ENCODE peak calls at places on chromosomes 3 and 15, in eight cellular contexts. E, F, I, S, B, A, Z and O are unnamed samples.

GRCh38 chr15:80957556-80957955 is 32.1 kb downstream of the MESD start:
- DNase-seq in S (no peak), E (no peak), I (no peak), Z (no peak), B (no peak), A (no peak), F (no peak), O (no peak)

GRCh38 chr3:80612366-80612765 is 844.6 kb upstream of the ROBO1 start:
- DNase-seq in Z (no peak), I (no peak), E (no peak), S (no peak), B (no peak), F (no peak), A (no peak), O (no peak)

GRCh38 chr15:25171111-25171811 is 216.5 kb downstream of the SNRPN start:
- DNase-seq in I (no peak), B (no peak), A (no peak), S (no peak), E (no peak), Z (peak), F (peak), O (no peak)

GRCh38 chr3:194322701-194323174 is 28.4 kb downstream of the CPN2 start:
- DNase-seq in I (no peak), B (peak), Z (peak), F (no peak), E (no peak), A (peak), S (no peak), O (no peak)

GRCh38 chr3:170560717-170561382 is 25.0 kb downstream of the SLC7A14 start:
- DNase-seq in F (no peak), I (no peak), A (no peak), E (no peak), Z (no peak), S (no peak), B (no peak), O (no peak)

GRCh38 chr15:55741592-55742497 is 1.1 kb downstream of the PRTG start:
- DNase-seq in I (no peak), B (peak), S (peak), A (no peak), F (no peak), Z (no peak), E (peak), O (no peak)

GRCh38 chr3:14570089-14570488 is 29.9 kb upstream of the GRIP2 start:
- DNase-seq in Z (no peak), S (no peak), I (no peak), A (no peak), B (no peak), F (no peak), E (no peak), O (no peak)

GRCh38 chr3:188185717-188186236 is 31.8 kb downstream of the LPP start:
- DNase-seq in A (no peak), S (peak), B (peak), E (no peak), I (no peak), F (no peak), Z (no peak), O (no peak)

GRCh38 chr3:29453278-29453961 is 172.5 kb downstream of the RBMS3 start:
- DNase-seq in I (no peak), Z (peak), S (no peak), B (no peak), F (no peak), A (peak), E (no peak), O (no peak)

GRCh38 chr3:61650719-61651118 is 89.3 kb downstream of the PTPRG start:
- DNase-seq in I (no peak), Z (no peak), A (no peak), S (no peak), B (no peak), F (no peak), E (no peak), O (no peak)

GRCh38 chr3:48267782-48268181 is 26.9 kb downstream of the ZNF589 start:
- DNase-seq in Z (no peak), S (no peak), A (no peak), F (peak), I (no peak), B (no peak), E (peak), O (no peak)

GRCh38 chr3:136990826-136991225 is 33.0 kb downstream of the IL20RB start:
- DNase-seq in B (no peak), Z (no peak), S (no peak), E (no peak), I (no peak), F (no peak), A (no peak), O (no peak)

GRCh38 chr15:91561371-91562100 is 292.0 kb upstream of the SLCO3A1 start:
- DNase-seq in F (no peak), Z (no peak), A (peak), I (peak), E (no peak), B (peak), S (peak), O (no peak)

GRCh38 chr3:124467980-124468902 is 262.0 kb upstream of the UMPS start:
- DNase-seq in E (peak), S (peak), A (peak), I (no peak), F (peak), B (peak), Z (peak), O (no peak)

GRCh38 chr3:170021083-170021482 is 16.7 kb upstream of the GPR160 start:
- DNase-seq in F (no peak), A (no peak), E (no peak), I (no peak), Z (no peak), B (no peak), S (no peak), O (no peak)

GRCh38 chr3:22594990-22595389 is 608.1 kb upstream of the UBE2E2 start:
- DNase-seq in S (no peak), E (no peak), Z (no peak), B (no peak), I (no peak), A (no peak), F (no peak), O (no peak)

GRCh38 chr3:159764211-159765024 is 224.2 kb upstream of the IL12A start:
- DNase-seq in F (peak), E (no peak), B (peak), S (peak), Z (peak), A (peak), I (peak), O (no peak)

GRCh38 chr3:30693470-30694120 is 87.2 kb downstream of the TGFBR2 start:
- DNase-seq in A (peak), Z (no peak), S (peak), B (peak), F (no peak), E (peak), I (peak), O (no peak)

GRCh38 chr15:33810806-33811205 is 157.5 kb upstream of the CHRM5 start:
- DNase-seq in S (no peak), I (no peak), E (no peak), A (no peak), B (no peak), F (no peak), Z (no peak), O (no peak)

GRCh38 chr15:51768018-51768417 is 16.6 kb downstream of the TMOD2 start:
- DNase-seq in A (no peak), S (no peak), E (no peak), B (no peak), F (no peak), Z (no peak), I (no peak), O (no peak)

GRCh38 chr3:128710816-128711433 is 15.1 kb upstream of the RAB7A start:
- DNase-seq in Z (no peak), E (no peak), A (no peak), S (no peak), I (no peak), B (no peak), F (no peak), O (no peak)

GRCh38 chr3:177744873-177745646 is 547.8 kb upstream of the TBL1XR1 start:
- DNase-seq in B (peak), E (no peak), S (no peak), A (peak), I (no peak), Z (no peak), F (no peak), O (no peak)

GRCh38 chr3:131402391-131403039 is 20.9 kb downstream of the NUDT16 start:
- DNase-seq in F (no peak), A (peak), S (no peak), E (peak), I (no peak), B (peak), Z (no peak), O (no peak)

GRCh38 chr3:97825101-97825500 is 3.3 kb downstream of the CRYBG3 start:
- DNase-seq in A (peak), F (no peak), I (no peak), E (no peak), B (no peak), Z (no peak), S (no peak), O (no peak)

GRCh38 chr3:30648670-30649357 is 42.4 kb downstream of the TGFBR2 start:
- DNase-seq in F (no peak), S (no peak), B (no peak), I (no peak), Z (peak), A (no peak), E (no peak), O (no peak)

GRCh38 chr3:195794708-195795107 is 17.0 kb downstream of the MUC4 start:
- DNase-seq in I (no peak), E (no peak), F (peak), B (no peak), S (peak), A (no peak), Z (no peak), O (no peak)

GRCh38 chr3:105979961-105980360 is 111.1 kb upstream of the CBLB start:
- DNase-seq in A (peak), Z (no peak), S (no peak), F (no peak), I (no peak), E (no peak), B (no peak), O (no peak)

GRCh38 chr15:77419050-77419835 is 661 bp downstream of the PEAK1 start:
- DNase-seq in E (no peak), A (peak), F (peak), I (no peak), B (peak), Z (peak), S (peak), O (no peak)

GRCh38 chr15:78804391-78804792 is 6.9 kb downstream of the ADAMTS7 start:
- DNase-seq in A (no peak), S (peak), F (no peak), I (no peak), E (no peak), B (no peak), Z (no peak), O (no peak)

GRCh38 chr3:51955893-51956770 is 951 bp downstream of the GPR62 start:
- DNase-seq in Z (no peak), S (peak), A (peak), I (no peak), B (peak), E (peak), F (no peak), O (no peak)

GRCh38 chr3:74048686-74049085 is 423.9 kb upstream of the PDZRN3 start:
- DNase-seq in B (no peak), F (no peak), S (no peak), Z (no peak), I (no peak), A (no peak), E (peak), O (no peak)

DNA sequence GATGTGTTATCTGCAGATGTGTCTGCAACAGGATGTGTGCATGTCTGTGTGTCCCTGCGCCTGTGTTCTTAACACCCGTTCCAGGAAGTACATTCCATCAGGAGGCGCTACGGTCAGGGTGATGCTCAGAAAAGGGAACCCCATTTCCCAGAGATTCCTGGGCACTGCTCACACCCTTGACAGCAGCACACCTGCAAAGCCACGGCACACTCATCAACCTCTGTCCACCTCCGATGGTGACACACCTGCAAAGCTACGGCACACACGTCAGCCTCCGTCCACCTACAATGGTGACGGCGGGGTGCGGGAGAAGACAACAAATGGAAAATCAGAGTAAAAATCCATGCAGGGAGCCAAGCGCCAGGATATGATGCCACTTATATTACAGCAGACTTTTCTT is 55.4 kb downstream of the NIPA2 start:
- DNase-seq in E (no peak), S (no peak), I (no peak), B (no peak), Z (no peak), F (no peak), A (no peak), O (no peak)
- TF ChIP-seq CTCF in E (no peak), S (no peak), I (no peak), B (no peak), Z (no peak), F (no peak), A (no peak), O (no peak)

GRCh38 chr3:69791919-69792399 is 52.7 kb downstream of the MITF start:
- DNase-seq in F (no peak), Z (no peak), I (no peak), S (no peak), A (peak), E (peak), B (peak), O (no peak)
- TF ChIP-seq CTCF in F (no peak), Z (peak), I (peak), S (peak), A (peak), E (peak), B (peak), O (no peak)

GRCh38 chr15:40104296-40104864 is 4.3 kb downstream of the BMF start:
- DNase-seq in E (no peak), Z (no peak), B (no peak), A (no peak), I (no peak), S (no peak), F (peak), O (no peak)

GRCh38 chr15:40108061-40108854 is 421 bp downstream of the BMF start:
- DNase-seq in Z (peak), A (peak), F (peak), B (peak), E (peak), I (no peak), S (peak), O (peak)

GRCh38 chr15:40105517-40106202 is 3.0 kb downstream of the BMF start:
- DNase-seq in B (no peak), Z (no peak), A (no peak), S (no peak), E (no peak), F (peak), I (no peak), O (no peak)

GRCh38 chr15:40104865-40105516 is 3.7 kb downstream of the BMF start:
- DNase-seq in S (peak), E (peak), Z (peak), F (peak), B (peak), A (peak), I (no peak), O (peak)

DNA sequence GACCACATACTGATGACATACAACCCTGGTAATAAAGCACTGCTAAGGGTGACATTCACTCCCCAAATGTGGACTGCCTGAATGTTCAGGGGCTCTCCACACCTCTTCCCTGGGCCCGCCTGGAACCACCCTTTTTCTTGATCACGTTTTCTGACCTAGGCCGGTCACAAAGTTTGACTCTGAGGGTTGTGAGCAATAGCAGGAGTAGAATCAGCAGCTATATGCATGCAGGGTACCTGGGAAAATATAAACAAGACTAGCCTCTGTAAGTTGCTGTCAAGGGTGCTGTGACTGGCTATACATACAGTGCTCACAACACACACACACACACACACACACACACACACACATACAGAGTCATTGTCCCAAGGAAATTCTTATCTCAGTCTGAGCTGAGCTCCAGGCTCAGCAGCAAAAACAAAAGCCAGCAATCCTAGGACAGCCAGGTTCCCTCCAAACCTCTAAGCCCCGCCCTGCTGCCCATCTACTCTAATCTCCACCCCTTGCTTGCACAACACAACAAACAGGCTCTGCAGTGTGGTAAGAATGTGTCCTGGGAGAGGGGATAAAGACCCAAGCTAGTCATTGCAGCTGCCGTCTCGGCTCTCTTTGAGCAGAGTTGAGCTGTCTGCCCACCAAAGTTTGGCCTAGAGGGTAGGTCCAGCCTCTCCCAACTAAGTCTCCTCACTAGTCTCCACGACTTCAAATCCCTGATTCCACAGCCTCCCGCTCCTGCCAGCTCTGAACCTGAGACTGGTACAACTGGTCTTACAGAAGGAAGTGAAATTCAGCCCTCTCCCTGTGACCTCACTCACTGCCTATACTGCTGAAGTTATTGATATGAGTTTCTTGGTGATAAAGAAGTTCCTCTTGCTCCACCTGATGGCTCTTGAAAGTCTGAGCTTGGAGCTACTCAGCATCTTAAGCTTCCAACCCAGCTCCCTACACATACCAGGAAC is 2.2 kb downstream of the BMF start:
- DNase-seq in E (no peak), Z (peak), F (peak), S (peak), A (peak), I (no peak), B (peak), O (peak)
- TF ChIP-seq CTCF in E (no peak), Z (no peak), F (no peak), S (no peak), A (no peak), I (no peak), B (no peak), O (no peak)

DNA sequence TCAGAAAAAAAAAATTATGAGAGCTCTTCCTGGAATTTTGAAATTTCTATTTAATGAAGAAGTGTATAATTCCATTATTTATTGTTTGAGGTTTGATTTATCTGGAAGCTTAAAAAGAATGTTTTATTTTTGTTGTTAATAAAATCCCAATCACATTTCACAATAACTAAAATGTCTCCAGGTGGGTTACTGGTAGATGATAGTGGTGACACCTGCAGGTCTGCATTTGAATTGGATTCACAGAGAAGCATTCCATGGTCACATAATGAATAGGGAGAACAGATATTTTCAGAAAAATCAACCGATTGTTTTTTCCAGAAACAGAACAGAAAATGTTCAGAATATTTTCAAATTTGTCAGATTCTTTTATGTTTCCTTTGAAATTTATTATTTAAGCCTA is 48.3 kb downstream of the ASB7 start:
- DNase-seq in B (no peak), I (no peak), E (no peak), F (no peak), S (no peak), Z (no peak), A (no peak), O (no peak)
- TF ChIP-seq CTCF in B (peak), I (no peak), E (no peak), F (no peak), S (peak), Z (peak), A (no peak), O (no peak)

DNA sequence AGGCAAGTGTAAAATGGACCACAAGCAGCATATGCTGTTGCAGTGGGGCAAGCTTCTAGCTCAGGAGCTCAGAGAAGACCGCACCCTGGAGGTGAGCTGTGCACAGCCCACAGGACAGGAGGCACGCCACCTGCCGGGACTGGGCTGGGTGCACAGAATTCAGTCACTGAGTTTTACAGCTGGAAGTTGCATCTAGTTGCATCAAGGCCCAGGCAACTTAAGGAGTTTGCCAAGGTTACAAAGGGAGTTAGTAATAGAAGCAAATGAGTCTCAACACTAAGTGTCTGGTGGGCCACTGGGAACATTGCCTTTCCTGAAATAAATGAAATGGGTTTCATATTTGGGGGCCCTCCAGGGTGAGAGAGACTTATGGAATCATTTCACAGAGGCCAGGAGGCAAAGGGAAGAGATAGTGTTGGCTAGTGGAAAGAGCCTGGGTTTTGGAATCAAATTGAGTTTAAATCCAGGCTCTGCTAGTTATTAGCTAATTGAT is 36.0 kb upstream of the TIMP4 start:
- DNase-seq in E (no peak), F (peak), A (peak), Z (no peak), B (no peak), I (no peak), S (no peak), O (no peak)
- TF ChIP-seq CTCF in E (no peak), F (no peak), A (no peak), Z (no peak), B (no peak), I (no peak), S (peak), O (no peak)

GRCh38 chr3:126939347-126939735 is 43.6 kb upstream of the PLXNA1 start:
- DNase-seq in E (peak), A (peak), F (no peak), I (no peak), B (no peak), S (peak), Z (no peak), O (no peak)
- TF ChIP-seq CTCF in E (peak), A (peak), F (no peak), I (no peak), B (no peak), S (peak), Z (no peak), O (no peak)

DNA sequence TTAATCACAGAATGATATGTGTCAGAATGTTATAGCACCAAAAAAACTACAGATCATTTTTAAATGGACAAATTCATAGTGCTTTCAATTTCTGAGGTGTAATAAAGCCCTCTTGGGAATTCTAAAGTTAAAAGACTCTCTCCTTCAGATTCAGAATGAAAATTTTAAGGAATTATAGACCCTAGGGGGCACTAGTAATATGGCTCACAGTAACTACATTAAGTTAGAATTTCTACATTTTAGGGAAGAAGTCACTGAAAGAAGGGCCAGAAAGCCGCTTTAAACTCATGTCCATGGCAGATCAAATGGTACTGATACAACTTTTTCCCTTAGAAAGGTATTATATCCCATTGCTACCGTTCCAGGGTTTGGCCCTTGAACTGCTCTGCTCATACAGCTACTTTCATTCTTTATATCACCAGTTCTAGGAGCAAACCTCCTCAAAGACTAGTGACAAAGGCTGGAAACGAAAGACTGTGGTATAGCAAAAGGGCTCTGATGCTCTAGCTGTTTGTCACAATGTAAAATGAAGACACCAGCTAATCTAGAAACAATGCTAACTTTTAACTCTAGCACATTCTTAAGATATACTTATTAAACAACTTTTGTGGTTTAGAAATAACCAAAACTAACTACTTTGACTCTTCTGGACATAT is 18.0 kb downstream of the DAZL start:
- DNase-seq in B (no peak), I (no peak), F (no peak), A (no peak), Z (no peak), S (peak), E (no peak), O (no peak)
- TF ChIP-seq CTCF in B (no peak), I (no peak), F (no peak), A (no peak), Z (no peak), S (peak), E (no peak), O (no peak)

GRCh38 chr15:66359740-66360139 is 3.3 kb upstream of the TIPIN start:
- DNase-seq in S (no peak), Z (no peak), F (no peak), I (no peak), B (no peak), A (no peak), E (no peak), O (no peak)
- TF ChIP-seq CTCF in S (no peak), Z (no peak), F (no peak), I (no peak), B (no peak), A (no peak), E (no peak), O (no peak)